ENCODE peak calls at places on chromosomes 4 and X, in five cellular contexts. D is Peyer's patch, X is AG09319, P is cardiac muscle cell, L is kidney epithelial cell. U is an unnamed sample.

GRCh38 chrX:121871122-121871521 is 823.7 kb downstream of the GLUD2 start:
- DNase-seq in D (no peak), X (no peak), P (no peak), L (no peak), U (no peak)

GRCh38 chr4:185991750-185992149 is 77.2 kb upstream of the TLR3 start:
- DNase-seq in D (no peak), X (no peak), P (no peak), L (peak; percentile 31), U (no peak)

GRCh38 chrX:72475952-72476668 is 96.5 kb downstream of the HDAC8 start:
- DNase-seq in D (no peak), X (no peak), P (no peak), L (no peak), U (no peak)

GRCh38 chr4:164977243-164978164 is at the start of gene TRIM61:
- DNase-seq in D (peak; percentile 58), X (no peak), P (peak; percentile 64), L (no peak), U (peak; percentile 62)

GRCh38 chrX:21004835-21005234 is 369.4 kb upstream of the CNKSR2 start:
- DNase-seq in D (no peak), X (no peak), P (no peak), L (no peak), U (no peak)

GRCh38 chr4:72743078-72743477 is 174.1 kb upstream of the ADAMTS3 start:
- DNase-seq in D (no peak), X (no peak), P (no peak), L (no peak), U (no peak)

GRCh38 chr4:139145552-139145932 is 31.5 kb downstream of the ELF2 start:
- DNase-seq in D (no peak), X (no peak), P (no peak), L (no peak), U (no peak)

GRCh38 chrX:21440911-21441310 is 66.7 kb downstream of the CNKSR2 start:
- DNase-seq in D (no peak), X (no peak), P (no peak), L (no peak), U (no peak)

GRCh38 chrX:69079278-69079677 is 86.0 kb downstream of the PJA1 start:
- DNase-seq in D (no peak), X (no peak), P (no peak), L (no peak), U (no peak)

GRCh38 chrX:30513284-30513683 is 64.3 kb downstream of the TASL start:
- DNase-seq in D (no peak), X (no peak), P (peak; percentile 25), L (no peak), U (no peak)

GRCh38 chr4:48329193-48329592 is 12.1 kb upstream of the SLAIN2 start:
- DNase-seq in D (no peak), X (no peak), P (no peak), L (no peak), U (no peak)

GRCh38 chr4:172897046-172897445 is 271.6 kb upstream of the GALNT7 start:
- DNase-seq in D (no peak), X (no peak), P (no peak), L (no peak), U (no peak)

GRCh38 chrX:65921363-65921762 is 118.5 kb downstream of the VSIG4 start:
- DNase-seq in D (no peak), X (no peak), P (no peak), L (no peak), U (no peak)

GRCh38 chrX:71118985-71119535 is 664 bp downstream of the MED12 start:
- DNase-seq in D (no peak), X (no peak), P (no peak), L (no peak), U (no peak)

GRCh38 chrX:56947695-56948094 is 47.6 kb downstream of the SPIN3 start:
- DNase-seq in D (no peak), X (no peak), P (no peak), L (no peak), U (no peak)

GRCh38 chr4:76277667-76278066 is 26.1 kb downstream of the FAM47E start:
- DNase-seq in D (no peak), X (no peak), P (no peak), L (no peak), U (no peak)

DNA sequence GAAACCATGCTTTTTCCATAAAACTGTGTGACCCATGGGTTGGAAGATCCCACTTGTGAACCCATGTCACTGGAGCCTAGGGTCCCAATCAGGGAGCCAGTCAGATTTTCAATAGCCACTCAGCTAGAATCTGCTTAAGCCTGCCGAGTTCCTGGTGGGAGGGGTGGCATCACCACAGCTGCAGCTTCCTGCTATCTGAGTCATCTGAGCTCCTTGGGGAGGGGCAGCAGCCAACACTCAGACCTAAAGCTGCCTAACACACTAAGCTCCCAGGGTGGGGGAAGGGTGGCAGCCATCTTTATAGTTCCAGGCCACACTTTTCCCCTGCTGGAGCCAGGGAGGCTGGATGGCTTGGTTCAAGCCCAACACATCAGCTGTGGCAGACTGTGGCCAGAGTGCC is 350.1 kb downstream of the C4orf33 start:
- DNase-seq in D (no peak), X (no peak), P (no peak), L (no peak), U (no peak)
- TF ChIP-seq CTCF in D (no peak), X (no peak), P (no peak), L (no peak), U (no peak)

GRCh38 chrX:43469391-43470054 is 186.6 kb upstream of the MAOA start:
- DNase-seq in D (no peak), X (no peak), P (no peak), L (no peak), U (no peak)

DNA sequence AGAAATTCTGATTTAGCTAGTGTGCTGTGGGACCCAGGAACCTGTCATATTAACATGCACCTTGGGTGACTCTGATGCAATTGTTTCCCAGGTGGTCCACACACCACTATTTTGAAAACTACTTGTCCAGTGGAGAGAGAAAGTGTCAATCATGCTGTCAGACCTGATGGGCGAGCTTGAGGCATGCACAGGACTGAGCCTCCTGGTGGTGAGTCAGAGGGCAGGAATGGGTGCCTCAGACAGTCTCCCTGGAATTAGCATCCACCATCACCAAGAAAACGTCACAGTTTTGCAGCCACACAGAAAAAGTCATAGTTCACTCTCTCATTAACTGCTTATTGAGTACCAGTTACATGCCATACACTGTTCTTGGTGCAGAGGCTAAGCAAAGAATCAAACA is 181.8 kb upstream of the MAOA start:
- DNase-seq in D (no peak), X (no peak), P (no peak), L (no peak), U (no peak)
- TF ChIP-seq CTCF in D (no peak), X (no peak), P (no peak), L (no peak), U (no peak)

DNA sequence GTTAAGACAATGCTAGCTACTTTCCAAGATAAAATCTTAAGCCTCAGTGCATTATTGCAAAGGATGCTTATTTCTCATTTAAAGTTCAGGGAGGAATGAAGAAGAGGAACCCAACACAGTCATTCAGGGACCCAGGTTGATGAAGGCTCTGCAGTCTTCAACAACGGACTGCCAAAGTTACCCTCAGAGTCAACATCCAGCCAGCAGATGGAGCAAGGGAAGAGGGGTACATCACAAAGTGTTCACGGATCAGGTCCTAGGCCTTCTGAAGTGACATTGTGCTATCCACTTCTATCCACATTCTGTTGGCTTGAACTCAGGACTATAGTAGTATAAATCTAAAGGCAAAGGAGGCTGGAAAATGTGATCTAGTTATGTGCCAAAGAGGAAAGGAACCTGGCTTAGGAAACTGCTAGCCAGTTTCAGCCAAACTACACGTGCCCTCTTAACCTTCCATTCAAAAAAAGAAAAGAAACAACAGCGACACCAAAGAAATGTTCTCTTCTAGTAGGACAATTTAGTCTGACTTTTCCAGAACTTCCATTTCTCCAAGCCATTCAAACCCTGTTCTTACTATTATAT is 28.8 kb downstream of the NKX6-1 start:
- DNase-seq in D (no peak), X (no peak), P (no peak), L (no peak), U (no peak)
- TF ChIP-seq CTCF in D (no peak), X (peak; percentile 18), P (peak; percentile 2), L (no peak), U (no peak)

DNA sequence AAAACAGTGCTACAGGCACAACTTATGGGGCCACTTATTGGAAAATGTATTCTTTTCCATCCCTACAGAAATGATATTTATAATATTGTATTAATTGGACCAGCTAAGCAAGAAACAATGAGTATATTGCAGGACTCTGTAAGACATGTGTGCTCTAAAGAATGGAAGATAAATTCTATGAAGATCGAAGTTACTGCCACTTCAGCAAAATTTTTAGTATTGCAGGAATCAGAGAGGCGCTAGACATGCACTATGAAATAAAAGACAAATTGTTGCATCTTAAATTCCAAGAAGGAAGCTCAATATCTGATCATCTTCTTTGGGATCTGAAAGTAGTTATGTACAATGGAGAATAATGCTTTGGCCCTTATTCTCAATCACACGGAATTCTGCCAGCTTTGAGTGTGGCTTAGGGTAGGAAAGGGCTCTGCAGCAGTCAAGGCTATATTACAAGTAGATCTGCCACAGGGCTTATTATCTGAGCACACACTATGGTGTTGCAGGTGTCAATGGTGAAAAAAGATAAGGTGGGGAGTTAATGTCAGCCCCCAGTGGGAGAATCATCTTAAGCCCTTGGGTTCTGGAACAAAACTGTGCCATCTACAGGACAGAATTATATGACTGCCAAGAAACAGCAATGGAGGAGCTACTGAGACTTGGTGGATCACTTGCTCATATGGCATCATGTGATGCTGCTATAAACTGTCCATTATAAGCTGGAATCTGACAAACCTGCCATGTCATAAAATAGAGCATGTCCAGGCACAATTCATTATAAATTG is 334.0 kb upstream of the NDST3 start:
- DNase-seq in D (no peak), X (no peak), P (peak; percentile 16), L (no peak), U (no peak)
- TF ChIP-seq CTCF in D (no peak), X (no peak), P (no peak), L (peak; percentile 25), U (no peak)

GRCh38 chr4:5378002-5378401 is 326.7 kb downstream of the STK32B start:
- DNase-seq in D (no peak), X (no peak), P (no peak), L (no peak), U (no peak)
- TF ChIP-seq CTCF in D (no peak), X (peak; percentile 47), P (peak; percentile 17), L (peak; percentile 26), U (no peak)

GRCh38 chrX:8737883-8738282 is 5.9 kb upstream of the ANOS1 start:
- DNase-seq in D (no peak), X (no peak), P (no peak), L (no peak), U (no peak)
- TF ChIP-seq CTCF in D (no peak), X (no peak), P (no peak), L (no peak), U (no peak)

GRCh38 chr4:151811403-151811802 is 50.6 kb upstream of the GATB start:
- DNase-seq in D (no peak), X (no peak), P (no peak), L (no peak), U (no peak)

GRCh38 chr4:151808120-151808529 is 47.3 kb upstream of the GATB start:
- DNase-seq in D (peak; percentile 53), X (no peak), P (peak; percentile 12), L (no peak), U (no peak)

GRCh38 chr4:151807220-151807619 is 46.4 kb upstream of the GATB start:
- DNase-seq in D (peak; percentile 73), X (no peak), P (peak; percentile 91), L (no peak), U (no peak)

GRCh38 chr4:151809716-151810115 is 48.9 kb upstream of the GATB start:
- DNase-seq in D (no peak), X (no peak), P (no peak), L (no peak), U (no peak)

DNA sequence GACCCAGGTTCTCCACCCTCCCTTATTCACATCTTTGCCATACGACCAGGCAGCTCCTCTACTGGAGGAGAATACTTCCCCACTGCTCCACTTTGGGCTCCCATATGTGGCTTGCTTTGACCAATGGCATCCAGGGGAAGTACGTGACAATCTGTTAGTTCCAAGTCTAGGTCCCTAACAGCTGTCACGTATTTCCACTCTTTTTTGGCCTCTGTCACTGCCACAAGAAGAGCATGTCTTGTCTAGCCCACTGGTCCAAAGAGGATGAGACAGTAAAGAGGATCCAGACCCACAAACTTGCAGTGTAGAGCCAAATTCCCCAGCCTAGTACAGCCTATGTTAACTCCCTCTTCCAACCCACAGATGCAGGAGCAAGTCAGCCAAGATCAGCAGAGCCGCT is 49.7 kb upstream of the GATB start:
- DNase-seq in D (no peak), X (no peak), P (no peak), L (no peak), U (no peak)
- TF ChIP-seq CTCF in D (no peak), X (no peak), P (no peak), L (no peak), U (no peak)

U was measured in lung.